ENCODE peak calls at places on chromosomes 7 and 10, in four cellular contexts. J, L, R and B are unnamed samples.

GRCh38 chr7:29811597-29811996 is 5.3 kb downstream of the WIPF3 start:
- DNase-seq in J (no peak), L (no peak), R (no peak), B (no peak)

GRCh38 chr7:73647725-73648592 is 19.7 kb upstream of the VPS37D start:
- DNase-seq in J (no peak), L (no peak), R (no peak), B (peak; percentile 43)

GRCh38 chr7:141695803-141696289 is 6.1 kb downstream of the DENND11 start:
- DNase-seq in J (no peak), L (no peak), R (no peak), B (no peak)

GRCh38 chr10:50990568-50991495 is 83.5 kb upstream of the PRKG1 start:
- DNase-seq in J (no peak), L (no peak), R (no peak), B (no peak)

GRCh38 chr10:16964571-16965241 is 147.5 kb upstream of the RSU1 start:
- DNase-seq in J (no peak), L (no peak), R (no peak), B (no peak)

GRCh38 chr10:30637881-30638467 is 8.4 kb upstream of the LYZL2 start:
- DNase-seq in J (no peak), L (no peak), R (no peak), B (no peak)

GRCh38 chr10:29177266-29177832 is 111.5 kb upstream of the LYZL1 start:
- DNase-seq in J (no peak), L (no peak), R (no peak), B (no peak)

GRCh38 chr7:135169141-135169935 is 1.2 kb downstream of the CYREN start:
- DNase-seq in J (peak; percentile 77), L (no peak), R (peak; percentile 83), B (peak; percentile 69)

GRCh38 chr7:150451097-150451793 is 815 bp downstream of the GIMAP8 start:
- DNase-seq in J (no peak), L (peak; percentile 79), R (no peak), B (peak; percentile 43)

GRCh38 chr10:78260141-78260540 is 226.5 kb downstream of the RPS24 start:
- DNase-seq in J (no peak), L (no peak), R (no peak), B (no peak)

DNA sequence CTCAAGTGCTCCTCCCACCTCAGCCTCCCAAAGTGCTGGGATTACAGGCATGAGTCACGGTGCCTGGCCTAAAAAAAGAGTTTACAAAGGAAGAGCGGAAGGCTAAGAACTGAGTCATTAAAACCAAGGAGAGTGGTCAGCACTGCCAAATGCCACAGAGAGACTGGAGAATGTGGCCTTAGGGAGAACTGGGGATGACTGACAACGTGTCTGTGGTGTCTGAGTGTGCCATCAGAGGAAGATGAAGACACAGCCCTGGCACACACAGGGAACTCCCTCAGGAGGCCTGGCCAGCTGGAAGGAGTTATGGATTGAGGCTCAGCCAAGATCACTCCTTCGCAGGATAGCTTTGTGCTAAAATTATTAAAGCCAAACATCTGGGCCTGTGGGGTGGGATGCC is 3.9 kb upstream of the INA start:
- DNase-seq in J (no peak), L (no peak), R (peak; percentile 9), B (no peak)
- TF ChIP-seq SPI1 in J (no peak), L (no peak), R (no peak), B (no peak)

GRCh38 chr10:98655512-98655911 is 208.8 kb upstream of the HPS1 start:
- DNase-seq in J (no peak), L (no peak), R (no peak), B (no peak)
- TF ChIP-seq SPI1 in J (no peak), L (no peak), R (no peak), B (no peak)

DNA sequence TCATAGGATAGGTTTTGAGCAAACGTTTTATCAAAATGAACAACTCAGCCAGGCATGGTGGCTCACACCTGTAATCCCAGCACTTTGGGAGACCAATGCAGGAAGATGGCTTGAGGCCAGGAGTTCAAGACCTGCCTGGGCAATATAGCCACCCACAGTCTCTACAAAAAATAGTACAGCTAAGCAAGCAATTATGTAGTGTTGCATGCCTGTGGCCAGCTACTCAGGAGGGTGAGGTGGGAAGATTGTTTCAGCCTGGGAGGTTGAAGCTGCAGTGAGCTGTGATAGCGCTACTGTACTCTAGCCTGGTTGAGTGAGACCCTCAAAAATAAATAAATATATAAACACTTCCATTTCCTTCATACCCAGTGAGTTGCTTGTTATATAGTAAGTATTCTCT is 67.1 kb downstream of the LSMEM1 start:
- DNase-seq in J (no peak), L (no peak), R (no peak), B (no peak)
- TF ChIP-seq SPI1 in J (no peak), L (no peak), R (no peak), B (no peak)

GRCh38 chr7:7948233-7948632 is 20.4 kb upstream of the GLCCI1 start:
- DNase-seq in J (no peak), L (no peak), R (no peak), B (no peak)
- TF ChIP-seq SPI1 in J (no peak), L (no peak), R (no peak), B (no peak)

GRCh38 chr10:123429631-123430257 is 236.4 kb upstream of the GPR26 start:
- DNase-seq in J (no peak), L (no peak), R (no peak), B (no peak)
- TF ChIP-seq SPI1 in J (no peak), L (no peak), R (no peak), B (no peak)